ENCODE peak calls at places on chromosomes 11 and 22, in seven cellular contexts. U is brain microvascular endothelial cell, H is A673, C is GM12865, I is thoracic aorta, A is body of pancreas, D is ovary. T is an unnamed sample.

GRCh38 chr22:17119481-17120202 is 1.5 kb downstream of the TMEM121B start:
- DNase-seq in U (no peak), H (peak), C (peak), I (no peak), A (no peak), D (no peak), T (no peak)

GRCh38 chr11:2309251-2310072 is 7.6 kb downstream of the TSPAN32 start:
- DNase-seq in U (no peak), H (no peak), C (no peak), I (no peak), A (no peak), D (no peak), T (no peak)

GRCh38 chr11:58498464-58498863 is 9.4 kb downstream of the OR5B21 start:
- DNase-seq in U (no peak), H (no peak), C (no peak), I (no peak), A (no peak), D (no peak), T (no peak)

GRCh38 chr11:2746401-2747230 is 46.8 kb upstream of the KCNQ1OT1 start:
- DNase-seq in U (no peak), H (peak), C (no peak), I (no peak), A (peak), D (no peak), T (no peak)

GRCh38 chr11:122917311-122917710 is 34.8 kb downstream of the JHY start:
- DNase-seq in U (no peak), H (no peak), C (no peak), I (no peak), A (peak), D (peak), T (peak)

GRCh38 chr22:48845356-48845936 is 982.2 kb downstream of the BRD1 start:
- DNase-seq in U (no peak), H (no peak), C (no peak), I (no peak), A (no peak), D (no peak), T (no peak)

GRCh38 chr11:34305095-34305692 is 52.6 kb downstream of the ABTB2 start:
- DNase-seq in U (no peak), H (no peak), C (no peak), I (no peak), A (no peak), D (no peak), T (no peak)

GRCh38 chr11:85930879-85931366 is 75.7 kb downstream of the CCDC83 start:
- DNase-seq in U (no peak), H (no peak), C (no peak), I (no peak), A (no peak), D (no peak), T (no peak)

GRCh38 chr11:131910491-131911387 is 540.3 kb downstream of the NTM start:
- DNase-seq in U (peak), H (peak), C (no peak), I (no peak), A (no peak), D (no peak), T (peak)

GRCh38 chr22:32661296-32661695 is 140.2 kb upstream of the TIMP3 start:
- DNase-seq in U (peak), H (no peak), C (no peak), I (no peak), A (no peak), D (no peak), T (peak)

GRCh38 chr11:110430267-110431211 is 791 bp downstream of the FDX1 start:
- DNase-seq in U (no peak), H (peak), C (peak), I (no peak), A (peak), D (no peak), T (peak)

GRCh38 chr11:20155683-20156279 is 4.5 kb downstream of the DBX1 start:
- DNase-seq in U (no peak), H (no peak), C (no peak), I (no peak), A (no peak), D (no peak), T (no peak)

GRCh38 chr22:20159088-20159487 is 8.2 kb upstream of the CCDC188 start:
- DNase-seq in U (no peak), H (no peak), C (no peak), I (no peak), A (no peak), D (no peak), T (no peak)

GRCh38 chr11:86686531-86686930 is 14.1 kb upstream of the ME3 start:
- DNase-seq in U (no peak), H (no peak), C (no peak), I (no peak), A (no peak), D (no peak), T (no peak)

GRCh38 chr22:40808018-40808841 is 10.9 kb downstream of the SLC25A17 start:
- DNase-seq in U (no peak), H (peak), C (no peak), I (no peak), A (no peak), D (no peak), T (no peak)

GRCh38 chr11:74282863-74283484 is 28.5 kb downstream of the P4HA3 start:
- DNase-seq in U (no peak), H (no peak), C (no peak), I (no peak), A (no peak), D (no peak), T (no peak)

GRCh38 chr11:126474220-126474619 is 118.7 kb downstream of the ST3GAL4 start:
- DNase-seq in U (no peak), H (no peak), C (no peak), I (no peak), A (peak), D (no peak), T (no peak)

GRCh38 chr22:28207281-28208030 is 288.4 kb upstream of the PITPNB start:
- DNase-seq in U (peak), H (no peak), C (no peak), I (no peak), A (no peak), D (no peak), T (no peak)

GRCh38 chr11:69509846-69510390 is 28.5 kb downstream of the LINC01488 start:
- DNase-seq in U (no peak), H (no peak), C (no peak), I (no peak), A (no peak), D (no peak), T (no peak)

GRCh38 chr22:33803371-33803770 is 116.9 kb downstream of the LARGE1 start:
- DNase-seq in U (peak), H (no peak), C (no peak), I (no peak), A (no peak), D (peak), T (no peak)

GRCh38 chr22:23557467-23557866 is 22.6 kb downstream of the IGLL1 start:
- DNase-seq in U (no peak), H (no peak), C (no peak), I (no peak), A (no peak), D (no peak), T (no peak)

DNA sequence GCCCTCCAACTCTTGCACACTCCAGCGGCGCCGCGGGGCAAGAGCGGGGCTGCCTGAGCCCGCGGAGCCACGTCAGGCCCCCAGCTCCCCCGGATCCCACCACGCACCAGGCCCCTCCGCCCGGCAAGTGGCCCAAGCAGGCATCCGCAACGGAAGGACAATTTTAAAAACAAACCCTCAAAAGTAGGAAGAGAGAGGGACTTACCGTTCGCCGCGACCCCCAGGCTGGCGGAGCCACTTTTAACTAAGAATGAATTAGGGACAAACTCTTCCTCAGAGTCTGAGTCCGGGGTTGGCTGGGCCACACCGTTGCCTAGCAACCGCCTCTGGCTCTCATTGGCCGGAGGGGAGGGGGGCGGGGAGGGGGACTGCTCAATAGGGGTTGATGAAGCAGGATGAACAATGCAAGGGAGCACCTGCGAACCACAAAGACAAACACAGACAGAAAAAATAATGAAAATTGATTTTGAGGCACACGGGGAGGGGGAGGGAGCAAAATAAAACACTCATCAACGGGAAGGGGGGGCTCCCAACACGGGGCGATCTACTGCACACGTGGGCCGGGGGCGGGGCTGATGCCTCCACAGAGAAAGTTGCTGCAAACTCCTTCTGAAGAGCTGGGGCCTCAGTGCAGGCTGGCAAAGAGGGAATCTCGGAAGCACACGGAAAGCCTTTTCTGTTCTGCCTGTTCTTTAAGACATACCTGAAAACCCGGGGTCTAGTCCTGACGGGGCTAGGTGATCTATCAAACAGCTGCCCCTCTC is 387.5 kb upstream of the NARS2 start:
- DNase-seq in U (peak), H (peak), C (peak), I (peak), A (peak), D (no peak), T (peak)
- H3K4me3 ChIP-seq in U (peak), H (no peak), C (no peak), I (peak), A (no peak), D (no peak), T (no peak)

DNA sequence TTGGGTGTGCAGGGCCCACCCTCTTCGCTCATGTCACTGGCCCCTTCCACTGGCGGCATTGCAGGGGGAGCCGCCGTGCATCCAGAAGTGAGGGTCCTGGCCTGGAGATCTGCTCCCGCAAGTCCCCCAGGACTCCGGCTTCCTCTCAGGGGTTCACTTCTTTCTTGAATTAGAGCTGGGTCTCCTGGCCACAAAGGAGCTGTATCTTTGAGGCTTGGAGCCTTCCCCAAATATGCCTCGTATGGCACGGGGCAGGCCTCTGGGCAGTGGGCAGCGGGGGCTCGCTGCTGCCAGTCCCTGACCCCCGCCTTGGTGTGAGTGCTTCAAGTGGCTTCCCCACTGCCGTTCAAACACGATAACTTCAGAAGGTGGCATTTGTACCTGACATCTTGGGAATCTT is 7.4 kb upstream of the IFITM3 start:
- DNase-seq in U (no peak), H (no peak), C (no peak), I (no peak), A (no peak), D (no peak), T (no peak)
- TF ChIP-seq CTCF in U (no peak), H (no peak), C (no peak), I (no peak), A (no peak), D (no peak), T (no peak)

GRCh38 chr11:36160115-36160514 is 129.1 kb downstream of the COMMD9 start:
- DNase-seq in U (no peak), H (no peak), C (no peak), I (no peak), A (no peak), D (peak), T (no peak)
- H3K4me3 ChIP-seq in U (no peak), H (no peak), C (no peak), I (no peak), A (no peak), D (no peak), T (no peak)

GRCh38 chr11:73113426-73113825 is 28.7 kb downstream of the FCHSD2 start:
- DNase-seq in U (no peak), H (no peak), C (no peak), I (no peak), A (no peak), D (no peak), T (peak)
- TF ChIP-seq CTCF in U (no peak), H (no peak), C (no peak), I (no peak), A (no peak), D (no peak), T (no peak)

DNA sequence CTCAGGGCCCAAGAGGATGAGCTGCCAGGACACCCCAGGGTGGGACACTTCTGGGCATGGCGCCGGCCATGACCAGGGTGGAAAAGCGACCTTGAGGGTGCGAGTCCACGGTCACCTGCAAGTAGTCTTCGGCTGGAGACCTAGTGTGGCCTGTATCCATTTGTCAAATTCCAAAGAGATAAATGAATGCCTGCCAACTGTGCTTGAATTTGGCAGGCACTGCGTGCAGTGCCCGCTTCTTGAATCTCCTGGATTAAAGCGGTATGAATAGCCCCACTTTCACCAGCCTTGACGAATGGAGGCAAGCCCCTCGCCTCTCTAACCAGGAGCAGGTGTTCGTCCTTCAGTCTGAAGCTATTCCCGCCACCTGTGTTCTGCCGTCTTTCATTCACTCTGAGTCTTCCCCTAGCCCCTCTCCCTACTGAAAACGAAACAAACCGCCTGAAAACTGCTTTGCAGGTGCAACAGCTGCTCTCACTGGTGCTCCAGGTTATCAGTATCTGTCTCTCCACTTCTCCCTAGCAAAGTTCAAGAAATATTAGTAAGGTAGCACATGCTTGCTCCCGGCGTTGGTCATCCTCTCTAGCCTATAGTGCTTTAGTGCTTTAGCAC is 11.2 kb downstream of the NLRP14 start:
- DNase-seq in U (no peak), H (no peak), C (no peak), I (no peak), A (no peak), D (no peak), T (no peak)
- H3K4me3 ChIP-seq in U (no peak), H (no peak), C (no peak), I (no peak), A (no peak), D (no peak), T (no peak)

DNA sequence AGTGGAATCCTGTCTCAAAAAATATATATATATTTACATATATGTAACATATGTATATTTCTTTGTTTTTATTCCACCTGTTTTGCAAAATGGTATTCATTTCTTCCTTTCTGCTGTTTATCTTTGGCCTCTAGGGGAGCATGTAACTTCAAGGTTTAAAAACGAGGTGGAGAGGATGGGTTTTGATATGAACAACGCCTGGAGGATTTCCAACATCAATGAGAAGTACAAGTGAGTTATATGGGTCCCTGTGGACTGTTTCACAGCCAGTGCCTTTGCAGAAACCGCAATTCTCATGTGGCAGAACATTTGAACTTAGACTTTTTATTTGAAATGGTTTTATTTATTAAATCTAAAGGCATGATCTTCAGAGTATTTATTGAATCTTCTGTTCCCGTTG is 81.6 kb upstream of the HORMAD2 start:
- DNase-seq in U (no peak), H (peak), C (peak), I (no peak), A (no peak), D (no peak), T (no peak)
- TF ChIP-seq CTCF in U (no peak), H (no peak), C (no peak), I (no peak), A (no peak), D (no peak), T (no peak)

DNA sequence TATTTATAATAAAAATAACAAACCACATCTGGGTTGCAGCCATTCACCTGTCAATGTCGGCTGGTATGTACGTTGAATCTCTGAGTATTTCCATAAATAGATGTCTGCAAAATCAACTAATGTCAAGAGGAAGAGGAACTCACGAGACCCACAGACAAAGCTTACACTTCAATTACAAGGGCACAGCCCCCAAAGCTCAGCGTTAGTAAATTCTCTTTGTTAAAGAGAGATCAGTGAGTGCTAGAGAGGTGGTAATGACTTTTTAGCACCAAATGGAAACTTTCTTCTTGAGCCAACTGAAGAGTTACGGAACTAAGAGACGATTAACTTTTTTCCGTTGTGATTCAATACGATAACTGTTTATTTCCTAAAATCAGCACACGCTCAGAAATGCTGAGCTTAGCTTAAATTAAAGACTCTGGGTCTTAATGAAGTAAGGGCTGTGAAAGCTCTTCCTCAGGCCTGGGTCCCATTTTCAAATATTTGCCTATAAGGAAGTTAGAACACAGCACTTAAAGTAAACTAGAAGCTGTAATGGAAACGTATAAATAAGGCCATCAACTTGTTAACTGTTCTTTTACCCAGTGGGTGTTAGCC is 22.7 kb upstream of the TFIP11 start:
- DNase-seq in U (no peak), H (no peak), C (peak), I (no peak), A (no peak), D (no peak), T (no peak)
- H3K4me3 ChIP-seq in U (no peak), H (no peak), C (no peak), I (no peak), A (no peak), D (no peak), T (no peak)

T was measured in epithelial cell of esophagus.